ENCODE peak calls at places on chromosomes 16 and 17, in ten cellular contexts. D is AG04450; H is GM13977; X is NCI-H1436; E is CD8-positive, alpha-beta memory T cell; U is endodermal cell; B is transverse colon; S is WTC11; K is fibroblast of lung; G is caudate nucleus. Z is an unnamed sample.

GRCh38 chr16:23571895-23572294 is 14.4 kb downstream of the UBFD1 start:
- DNase-seq in D (no peak), H (no peak), X (no peak), E (no peak), U (no peak), B (no peak), S (no peak), K (no peak), G (no peak), Z (no peak)

GRCh38 chr17:1232786-1233185 is 37.5 kb upstream of the BHLHA9 start:
- DNase-seq in D (peak), H (no peak), X (no peak), E (no peak), U (no peak), B (no peak), S (no peak), K (peak), G (no peak), Z (no peak)

GRCh38 chr17:61397086-61397842 is 2.4 kb upstream of the TBX2 start:
- DNase-seq in D (no peak), H (no peak), X (no peak), E (no peak), U (peak), B (no peak), S (peak), K (no peak), G (no peak), Z (no peak)

GRCh38 chr16:48408688-48409087 is 23.5 kb upstream of the SIAH1 start:
- DNase-seq in D (no peak), H (no peak), X (no peak), E (no peak), U (no peak), B (peak), S (no peak), K (peak), G (no peak), Z (no peak)

GRCh38 chr17:35345926-35346771 is 27.3 kb downstream of the SLFN11 start:
- DNase-seq in D (no peak), H (peak), X (no peak), E (peak), U (peak), B (peak), S (peak), K (peak), G (no peak), Z (no peak)

GRCh38 chr17:8408371-8408770 is 10.7 kb upstream of the RNF222 start:
- DNase-seq in D (no peak), H (no peak), X (no peak), E (no peak), U (peak), B (peak), S (peak), K (no peak), G (no peak), Z (no peak)

GRCh38 chr16:17515421-17516210 is 44.9 kb upstream of the XYLT1 start:
- DNase-seq in D (no peak), H (no peak), X (no peak), E (no peak), U (no peak), B (no peak), S (no peak), K (peak), G (no peak), Z (no peak)

GRCh38 chr17:63929860-63930766 is 2.0 kb downstream of the CD79B start:
- DNase-seq in D (no peak), H (no peak), X (no peak), E (no peak), U (no peak), B (no peak), S (no peak), K (no peak), G (no peak), Z (no peak)

Z was measured in stimulated activated naive CD4-positive, alpha-beta T cell.